ENCODE peak calls at places on chromosome 1, in ten cellular contexts. E is DMS153; F is foreskin keratinocyte; B is M059J; L is naive thymus-derived CD8-positive, alpha-beta T cell; U is naive thymus-derived CD4-positive, alpha-beta T cell; R is lower lobe of right lung; T is T1000; V is HEK293T; I is left ventricle myocardium inferior. W is an unnamed sample.

GRCh38 chr1:216200941-216201340 is 222.3 kb downstream of the USH2A start:
- DNase-seq in E (no peak), F (no peak), B (no peak), L (no peak), U (no peak), R (no peak), T (no peak), V (no peak), I (no peak), W (no peak)

GRCh38 chr1:94672934-94673333 is 131.4 kb upstream of the F3 start:
- DNase-seq in E (no peak), F (no peak), B (peak), L (no peak), U (no peak), R (no peak), T (no peak), V (no peak), I (no peak), W (peak)

GRCh38 chr1:223175633-223176032 is 32.6 kb upstream of the TLR5 start:
- DNase-seq in E (no peak), F (no peak), B (no peak), L (no peak), U (no peak), R (no peak), T (no peak), V (no peak), I (no peak), W (no peak)

GRCh38 chr1:180221461-180221860 is 8.6 kb upstream of the LHX4 start:
- DNase-seq in E (no peak), F (no peak), B (no peak), L (no peak), U (no peak), R (no peak), T (no peak), V (no peak), I (no peak), W (no peak)

GRCh38 chr1:26784023-26784871 is 3.5 kb upstream of the PIGV start:
- DNase-seq in E (peak), F (no peak), B (peak), L (no peak), U (no peak), R (peak), T (no peak), V (peak), I (peak), W (no peak)

GRCh38 chr1:229379901-229380300 is 37.1 kb upstream of the CCSAP start:
- DNase-seq in E (peak), F (no peak), B (no peak), L (no peak), U (no peak), R (no peak), T (no peak), V (no peak), I (no peak), W (no peak)

GRCh38 chr1:227885135-227885647 is 62.5 kb downstream of the WNT9A start:
- DNase-seq in E (no peak), F (no peak), B (no peak), L (peak), U (peak), R (peak), T (no peak), V (no peak), I (no peak), W (no peak)

GRCh38 chr1:44237721-44238457 is 24.6 kb downstream of the DMAP1 start:
- DNase-seq in E (peak), F (peak), B (no peak), L (peak), U (peak), R (peak), T (no peak), V (peak), I (no peak), W (no peak)

GRCh38 chr1:31725777-31726535 is 22.1 kb upstream of the COL16A1 start:
- DNase-seq in E (peak), F (no peak), B (no peak), L (no peak), U (no peak), R (no peak), T (no peak), V (no peak), I (no peak), W (no peak)

GRCh38 chr1:184222561-184223157 is 164.2 kb upstream of the C1orf21 start:
- DNase-seq in E (peak), F (no peak), B (peak), L (no peak), U (peak), R (no peak), T (peak), V (peak), I (no peak), W (peak)

GRCh38 chr1:154198756-154199562 is 7.1 kb upstream of the TPM3 start:
- DNase-seq in E (peak), F (no peak), B (peak), L (peak), U (peak), R (no peak), T (no peak), V (peak), I (no peak), W (peak)

GRCh38 chr1:1123581-1124507 is 8.0 kb upstream of the C1orf159 start:
- DNase-seq in E (no peak), F (no peak), B (no peak), L (no peak), U (no peak), R (peak), T (no peak), V (no peak), I (no peak), W (no peak)

GRCh38 chr1:160682983-160683886 is 28.4 kb downstream of the CD48 start:
- DNase-seq in E (no peak), F (no peak), B (peak), L (no peak), U (no peak), R (no peak), T (no peak), V (no peak), I (no peak), W (no peak)

W was measured in amniotic stem cell.